ENCODE peak calls at places on chromosomes 3 and 15, in eight cellular contexts. M, D, H, L, E, I, W and X are unnamed samples.

GRCh38 chr15:45763170-45763869 is 128.5 kb downstream of the SQOR start:
- DNase-seq in L (no peak), W (no peak), E (no peak), H (no peak), I (no peak), M (no peak), D (no peak), X (no peak)

GRCh38 chr3:74268753-74269152 is 345.7 kb downstream of the CNTN3 start:
- DNase-seq in D (no peak), M (no peak), L (no peak), I (no peak), E (no peak), H (no peak), W (no peak), X (no peak)

GRCh38 chr3:152268501-152269422 is at the start of gene MBNL1:
- DNase-seq in W (peak; percentile 80), D (peak; percentile 82), L (peak; percentile 77), H (peak; percentile 83), I (no peak), E (peak; percentile 86), M (peak; percentile 94), X (peak; percentile 91)

GRCh38 chr15:79930509-79930908 is 33.7 kb upstream of the MTHFS start:
- DNase-seq in W (no peak), L (no peak), H (no peak), I (no peak), D (no peak), E (no peak), M (no peak), X (no peak)

GRCh38 chr15:63831041-63831440 is 2.7 kb downstream of the HERC1 start:
- DNase-seq in I (no peak), D (no peak), E (no peak), H (no peak), W (no peak), L (no peak), M (no peak), X (no peak)

GRCh38 chr3:142595581-142595950 is 627 bp upstream of the PLS1 start:
- DNase-seq in M (no peak), E (peak; percentile 96), I (no peak), H (no peak), W (no peak), D (no peak), L (no peak), X (no peak)

GRCh38 chr3:65847947-65848346 is 190.8 kb downstream of the MAGI1 start:
- DNase-seq in H (no peak), M (no peak), I (no peak), L (no peak), D (no peak), E (no peak), W (no peak), X (no peak)

GRCh38 chr3:52333869-52334557 is 17.9 kb downstream of the DNAH1 start:
- DNase-seq in M (no peak), H (no peak), W (no peak), I (no peak), L (no peak), E (peak; percentile 40), D (no peak), X (no peak)

GRCh38 chr3:195873971-195874370 is 34.4 kb downstream of the TNK2 start:
- DNase-seq in M (no peak), H (no peak), I (no peak), W (no peak), E (peak; percentile 67), D (no peak), L (no peak), X (no peak)